ENCODE peak calls at places on chromosomes 5 and 9, in seven cellular contexts. N is T-cell; Y is ELF-1; Z is CD4-positive, alpha-beta T cell; X is foreskin fibroblast; J is HCT116; E is stimulated activated CD4-positive, alpha-beta T cell treated with anti-CD3 and anti-CD28 coated beads, Interleukin-12 subunit alpha, Interleukin-12 subunit beta, amount 100 ng/mL, for 4 hours. F is an unnamed sample.

GRCh38 chr9:128243486-128244415 is 32.1 kb downstream of the GOLGA2 start:
- DNase-seq in N (no peak), Y (no peak), Z (no peak), X (peak), J (no peak), E (no peak), F (no peak)

GRCh38 chr5:131649160-131649559 is 14.1 kb upstream of the RAPGEF6 start:
- DNase-seq in N (no peak), Y (no peak), Z (no peak), X (peak), J (no peak), E (no peak), F (no peak)

GRCh38 chr5:127040779-127041520 is 10.6 kb upstream of the MARCHF3 start:
- DNase-seq in N (no peak), Y (peak), Z (no peak), X (peak), J (no peak), E (no peak), F (peak)

GRCh38 chr5:164433471-164433870 is 928.1 kb downstream of the MAT2B start:
- DNase-seq in N (no peak), Y (no peak), Z (no peak), X (no peak), J (no peak), E (no peak), F (no peak)

GRCh38 chr5:60719329-60719728 is 19.4 kb upstream of the DEPDC1B start:
- DNase-seq in N (no peak), Y (no peak), Z (no peak), X (no peak), J (no peak), E (no peak), F (no peak)

GRCh38 chr9:36392489-36392888 is 7.6 kb downstream of the RNF38 start:
- DNase-seq in N (no peak), Y (no peak), Z (no peak), X (no peak), J (no peak), E (no peak), F (no peak)

GRCh38 chr9:132232522-132232921 is 70.7 kb downstream of the NTNG2 start:
- DNase-seq in N (no peak), Y (no peak), Z (no peak), X (no peak), J (no peak), E (no peak), F (no peak)

GRCh38 chr9:68749579-68750159 is 44.6 kb downstream of the PIP5K1B start:
- DNase-seq in N (no peak), Y (peak), Z (no peak), X (no peak), J (no peak), E (no peak), F (no peak)

GRCh38 chr9:132383462-132383883 is 23.2 kb downstream of the TTF1 start:
- DNase-seq in N (no peak), Y (no peak), Z (no peak), X (no peak), J (no peak), E (no peak), F (peak)

GRCh38 chr5:128487041-128487440 is 51.0 kb downstream of the FBN2 start:
- DNase-seq in N (no peak), Y (no peak), Z (no peak), X (peak), J (no peak), E (no peak), F (no peak)

GRCh38 chr5:67303356-67303755 is 106.8 kb upstream of the CD180 start:
- DNase-seq in N (no peak), Y (no peak), Z (no peak), X (peak), J (no peak), E (no peak), F (no peak)

GRCh38 chr9:124052401-124052800 is 40.8 kb downstream of the LHX2 start:
- DNase-seq in N (no peak), Y (no peak), Z (no peak), X (no peak), J (no peak), E (no peak), F (no peak)

GRCh38 chr5:114101153-114101552 is 260.7 kb upstream of the KCNN2 start:
- DNase-seq in N (no peak), Y (no peak), Z (no peak), X (peak), J (peak), E (no peak), F (no peak)

GRCh38 chr5:133531178-133531577 is 81.2 kb downstream of the FSTL4 start:
- DNase-seq in N (no peak), Y (no peak), Z (no peak), X (no peak), J (no peak), E (no peak), F (no peak)

GRCh38 chr9:38046669-38047300 is 22.2 kb downstream of the SHB start:
- DNase-seq in N (no peak), Y (peak), Z (no peak), X (no peak), J (peak), E (no peak), F (peak)

GRCh38 chr5:104904561-104904960 is 1342.0 kb upstream of the NUDT12 start:
- DNase-seq in N (no peak), Y (no peak), Z (no peak), X (no peak), J (no peak), E (no peak), F (no peak)

GRCh38 chr9:116741742-116742141 is 54.6 kb downstream of the TRIM32 start:
- DNase-seq in N (no peak), Y (no peak), Z (no peak), X (no peak), J (no peak), E (no peak), F (no peak)

GRCh38 chr5:24535646-24536045 is 109.1 kb downstream of the CDH10 start:
- DNase-seq in N (no peak), Y (no peak), Z (no peak), X (no peak), J (no peak), E (no peak), F (no peak)

GRCh38 chr5:84729326-84729725 is 344.6 kb upstream of the EDIL3 start:
- DNase-seq in N (no peak), Y (no peak), Z (no peak), X (no peak), J (no peak), E (no peak), F (no peak)

GRCh38 chr5:36751881-36752280 is 124.7 kb upstream of the NIPBL start:
- DNase-seq in N (no peak), Y (no peak), Z (no peak), X (no peak), J (no peak), E (no peak), F (no peak)

GRCh38 chr9:5838884-5839571 is 6.1 kb upstream of the ERMP1 start:
- DNase-seq in N (no peak), Y (peak), Z (no peak), X (peak), J (peak), E (no peak), F (peak)

GRCh38 chr5:157502143-157502647 is 42.2 kb downstream of the NIPAL4 start:
- DNase-seq in N (no peak), Y (no peak), Z (no peak), X (no peak), J (no peak), E (no peak), F (peak)

GRCh38 chr9:135300346-135301141 is 179.0 kb upstream of the PPP1R26 start:
- DNase-seq in N (no peak), Y (no peak), Z (no peak), X (no peak), J (no peak), E (no peak), F (no peak)

GRCh38 chr9:93648836-93649235 is 72.5 kb downstream of the PHF2 start:
- DNase-seq in N (no peak), Y (no peak), Z (no peak), X (no peak), J (no peak), E (no peak), F (peak)

GRCh38 chr5:151082274-151082902 is 1.6 kb upstream of the TNIP1 start:
- DNase-seq in N (no peak), Y (peak), Z (no peak), X (peak), J (no peak), E (no peak), F (peak)

GRCh38 chr5:82749453-82749852 is 327.7 kb downstream of the TMEM167A start:
- DNase-seq in N (no peak), Y (no peak), Z (no peak), X (peak), J (no peak), E (no peak), F (no peak)

GRCh38 chr5:140635291-140636257 is 2.6 kb upstream of the CD14 start:
- DNase-seq in N (no peak), Y (no peak), Z (no peak), X (no peak), J (no peak), E (no peak), F (no peak)

GRCh38 chr5:54462281-54462680 is 6.8 kb downstream of the HSPB3 start:
- DNase-seq in N (no peak), Y (no peak), Z (no peak), X (no peak), J (no peak), E (no peak), F (no peak)

GRCh38 chr9:114238919-114239879 is 83.7 kb upstream of the ORM1 start:
- DNase-seq in N (no peak), Y (peak), Z (no peak), X (peak), J (no peak), E (no peak), F (no peak)

GRCh38 chr9:91783876-91784672 is 166.0 kb downstream of the ROR2 start:
- DNase-seq in N (no peak), Y (no peak), Z (no peak), X (no peak), J (no peak), E (no peak), F (no peak)

GRCh38 chr9:38278931-38279532 is 113.5 kb upstream of the ALDH1B1 start:
- DNase-seq in N (no peak), Y (no peak), Z (no peak), X (no peak), J (no peak), E (no peak), F (no peak)

GRCh38 chr9:110746211-110746930 is 77.8 kb downstream of the MUSK start:
- DNase-seq in N (no peak), Y (no peak), Z (no peak), X (peak), J (no peak), E (no peak), F (no peak)

GRCh38 chr5:139285651-139286392 is 7.7 kb upstream of the MATR3 start:
- DNase-seq in N (no peak), Y (no peak), Z (no peak), X (no peak), J (no peak), E (no peak), F (no peak)

GRCh38 chr5:50320131-50320749 is 120.8 kb downstream of the EMB start:
- DNase-seq in N (no peak), Y (no peak), Z (no peak), X (peak), J (peak), E (no peak), F (no peak)

GRCh38 chr5:10297646-10298204 is 10.0 kb downstream of the CMBL start:
- DNase-seq in N (no peak), Y (no peak), Z (no peak), X (no peak), J (no peak), E (no peak), F (no peak)

GRCh38 chr9:120768870-120769269 is 24.3 kb downstream of the FBXW2 start:
- DNase-seq in N (no peak), Y (no peak), Z (no peak), X (no peak), J (no peak), E (no peak), F (no peak)

GRCh38 chr9:115673599-115673998 is 480.0 kb upstream of the PAPPA start:
- DNase-seq in N (no peak), Y (no peak), Z (no peak), X (peak), J (no peak), E (no peak), F (no peak)

GRCh38 chr9:38374847-38375571 is 17.5 kb upstream of the ALDH1B1 start:
- DNase-seq in N (no peak), Y (no peak), Z (no peak), X (no peak), J (no peak), E (no peak), F (no peak)

GRCh38 chr9:127935765-127936221 is 1.9 kb downstream of the DPM2 start:
- DNase-seq in N (no peak), Y (no peak), Z (no peak), X (peak), J (no peak), E (no peak), F (no peak)